ENCODE peak calls at places on chromosomes 2 and 18, in nine cellular contexts. Z is breast epithelium; K is CD4-positive, CD25-positive, alpha-beta regulatory T cell; U is cardiac muscle cell; Q is tibial artery; N is gastrocnemius medialis; P is fibroblast of lung; W is aorta; J is CD8-positive, alpha-beta T cell. I is an unnamed sample.
A peak's percentile ranks its signal among the peaks of the same experiment; 100 is the strongest.

GRCh38 chr2:131047920-131048560 is 45.2 kb downstream of the FAM168B start:
- DNase-seq in Z (no peak), K (no peak), U (no peak), Q (no peak), N (peak; percentile 44), P (no peak), W (no peak), J (no peak), I (no peak)

GRCh38 chr2:46979611-46980010 is 64.0 kb upstream of the MCFD2 start:
- DNase-seq in Z (no peak), K (peak; percentile 22), U (no peak), Q (no peak), N (no peak), P (no peak), W (no peak), J (no peak), I (no peak)

GRCh38 chr2:226725096-226725495 is 74.5 kb downstream of the IRS1 start:
- DNase-seq in Z (no peak), K (no peak), U (no peak), Q (no peak), N (peak; percentile 72), P (no peak), W (no peak), J (no peak), I (no peak)

GRCh38 chr2:232229296-232229916 is 149.1 kb upstream of the ALPP start:
- DNase-seq in Z (no peak), K (no peak), U (peak; percentile 50), Q (no peak), N (no peak), P (peak; percentile 70), W (no peak), J (no peak), I (no peak)

GRCh38 chr2:18455256-18455862 is 105.1 kb downstream of the RDH14 start:
- DNase-seq in Z (no peak), K (no peak), U (peak; percentile 70), Q (no peak), N (peak; percentile 24), P (peak; percentile 84), W (no peak), J (no peak), I (no peak)

GRCh38 chr2:96869824-96870630 is at the start of gene SEMA4C:
- DNase-seq in Z (peak; percentile 70), K (peak; percentile 67), U (peak; percentile 50), Q (peak; percentile 68), N (no peak), P (peak; percentile 44), W (peak; percentile 91), J (peak; percentile 83), I (peak; percentile 84)

GRCh38 chr2:96495983-96496382 is 9.2 kb downstream of the NEURL3 start:
- DNase-seq in Z (no peak), K (no peak), U (no peak), Q (no peak), N (no peak), P (no peak), W (no peak), J (no peak), I (no peak)

GRCh38 chr18:12239426-12239825 is 14.7 kb upstream of the CIDEA start:
- DNase-seq in Z (no peak), K (no peak), U (no peak), Q (no peak), N (no peak), P (peak; percentile 47), W (no peak), J (no peak), I (no peak)

GRCh38 chr18:32319084-32319483 is 129.2 kb downstream of the MEP1B start:
- DNase-seq in Z (no peak), K (no peak), U (no peak), Q (no peak), N (no peak), P (no peak), W (no peak), J (no peak), I (no peak)

GRCh38 chr2:66962625-66963207 is 434.4 kb upstream of the ETAA1 start:
- DNase-seq in Z (no peak), K (no peak), U (no peak), Q (no peak), N (no peak), P (peak; percentile 48), W (no peak), J (no peak), I (no peak)

GRCh38 chr18:12397254-12397653 is 10.5 kb upstream of the PRELID3A start:
- DNase-seq in Z (no peak), K (no peak), U (no peak), Q (no peak), N (no peak), P (no peak), W (peak; percentile 46), J (no peak), I (peak; percentile 46)

GRCh38 chr2:219626540-219626939 is 890 bp upstream of the SLC4A3 start:
- DNase-seq in Z (no peak), K (no peak), U (no peak), Q (no peak), N (no peak), P (no peak), W (no peak), J (no peak), I (no peak)

GRCh38 chr2:158025263-158025996 is 76.2 kb upstream of the UPP2 start:
- DNase-seq in Z (no peak), K (no peak), U (peak; percentile 21), Q (no peak), N (no peak), P (peak; percentile 58), W (no peak), J (no peak), I (no peak)

GRCh38 chr18:66749030-66749429 is 145.1 kb upstream of the CDH19 start:
- DNase-seq in Z (no peak), K (no peak), U (peak; percentile 63), Q (no peak), N (no peak), P (peak; percentile 29), W (no peak), J (no peak), I (no peak)

GRCh38 chr2:124437811-124438210 is 412.7 kb downstream of the CNTNAP5 start:
- DNase-seq in Z (no peak), K (no peak), U (peak; percentile 19), Q (no peak), N (no peak), P (no peak), W (no peak), J (no peak), I (no peak)

GRCh38 chr2:41222593-41222992 is 770.7 kb upstream of the SLC8A1 start:
- DNase-seq in Z (no peak), K (no peak), U (no peak), Q (no peak), N (no peak), P (no peak), W (no peak), J (no peak), I (peak; percentile 38)

DNA sequence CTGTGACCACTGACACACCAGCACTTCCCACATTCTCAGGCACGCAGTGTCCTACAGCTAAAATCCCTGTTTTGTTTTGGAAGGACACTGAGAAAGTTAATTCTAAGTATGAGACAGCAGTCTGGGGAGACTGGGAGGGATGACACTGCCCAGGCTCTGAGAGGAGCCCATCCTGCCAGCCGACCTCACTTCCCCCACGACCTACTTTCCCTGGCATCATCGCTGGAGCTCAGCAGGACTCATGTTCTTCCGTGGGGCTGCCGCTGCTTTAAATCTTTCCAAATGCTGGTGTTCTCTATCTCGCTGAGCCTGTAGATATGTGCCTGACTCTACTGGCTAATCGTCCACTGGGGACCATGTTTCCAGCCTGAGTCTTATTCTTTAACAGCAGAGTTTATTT is 68.8 kb upstream of the TMEM200C start:
- DNase-seq in Z (no peak), K (no peak), U (no peak), Q (no peak), N (no peak), P (no peak), W (no peak), J (no peak), I (no peak)
- H3K9me3 ChIP-seq in Z (no peaks in the 10 kb centered on the region), K (no peaks in the 10 kb centered on the region), U (no peaks in the 10 kb centered on the region), Q (no peaks in the 10 kb centered on the region), N (no peaks in the 10 kb centered on the region), P (no peaks in the 10 kb centered on the region), W (no peaks in the 10 kb centered on the region), J (no peaks in the 10 kb centered on the region), I (no peaks in the 10 kb centered on the region)

GRCh38 chr2:20012032-20012281 is 511 bp downstream of the MATN3 start:
- DNase-seq in Z (no peak), K (no peak), U (no peak), Q (no peak), N (no peak), P (no peak), W (no peak), J (no peak), I (no peak)
- H3K4me3 ChIP-seq in Z (peak overlapping the region; percentile 61), K (no peak overlapping the region), U (peak overlapping the region; percentile 37), Q (peak overlapping the region; percentile 68), N (peak overlapping the region; percentile 57), P (peak overlapping the region; percentile 29), W (peak overlapping the region; percentile 56), J (no peak overlapping the region), I (peak overlapping the region; percentile 52)

GRCh38 chr18:14767474-14767873 is 19.5 kb downstream of the ANKRD30B start:
- DNase-seq in Z (no peak), K (no peak), U (no peak), Q (no peak), N (no peak), P (no peak), W (no peak), J (no peak), I (no peak)

GRCh38 chr18:14768241-14768640 is 20.3 kb downstream of the ANKRD30B start:
- DNase-seq in Z (no peak), K (no peak), U (no peak), Q (no peak), N (no peak), P (no peak), W (no peak), J (no peak), I (no peak)

GRCh38 chr18:14769381-14769780 is 21.4 kb downstream of the ANKRD30B start:
- DNase-seq in Z (no peak), K (no peak), U (no peak), Q (no peak), N (no peak), P (no peak), W (no peak), J (no peak), I (no peak)
- H3K9me3 ChIP-seq in Z (no peaks in the 10 kb centered on the region), K (no peaks in the 10 kb centered on the region), U (peaks cover 3% of the 10 kb centered on the region), Q (no peaks in the 10 kb centered on the region), N (no peaks in the 10 kb centered on the region), P (no peaks in the 10 kb centered on the region), W (peaks cover 1% of the 10 kb centered on the region), J (no peaks in the 10 kb centered on the region), I (no peaks in the 10 kb centered on the region)

DNA sequence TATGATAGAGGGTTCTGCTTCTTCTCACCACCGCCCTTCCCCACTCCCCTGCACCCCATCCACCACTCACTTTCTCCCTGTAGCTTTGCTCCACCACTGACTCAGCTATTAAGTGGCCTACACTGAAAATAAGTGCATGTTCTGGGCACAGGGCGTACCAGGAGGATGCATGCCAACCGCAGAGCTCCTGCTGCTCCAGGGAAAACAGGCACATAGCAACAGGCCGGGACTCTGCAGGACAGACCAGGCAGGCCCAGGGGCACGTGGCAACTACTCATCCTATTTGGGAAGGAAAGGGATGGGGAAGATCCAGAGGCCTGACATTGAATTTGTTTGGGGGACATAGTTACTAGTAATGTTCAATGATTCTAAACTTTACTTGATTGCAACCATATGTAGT is 28.4 kb downstream of the ARL4C start:
- DNase-seq in Z (no peak), K (no peak), U (no peak), Q (no peak), N (no peak), P (no peak), W (no peak), J (no peak), I (no peak)
- H3K4me3 ChIP-seq in Z (no peak overlapping the region), K (no peak overlapping the region), U (no peak overlapping the region), Q (no peak overlapping the region), N (no peak overlapping the region), P (no peak overlapping the region), W (no peak overlapping the region), J (no peak overlapping the region), I (no peak overlapping the region)